ENCODE peak calls at places on chromosomes 11 and 22, in five cellular contexts. S is AG04450, C is body of pancreas, T is coronary artery, N is transverse colon. H is an unnamed sample.
A peak's percentile ranks its signal among the peaks of the same experiment; 100 is the strongest.

GRCh38 chr22:23401111-23401909 is 178.8 kb downstream of the IGLL1 start:
- DNase-seq in S (peak; percentile 36), C (no peak), T (no peak), N (no peak), H (peak; percentile 63)

GRCh38 chr11:113773092-113773415 is 438 bp downstream of the ZW10 start:
- DNase-seq in S (no peak), C (no peak), T (no peak), N (peak; percentile 29), H (no peak)

GRCh38 chr22:40387758-40388157 is 17.4 kb downstream of the SGSM3 start:
- DNase-seq in S (no peak), C (peak; percentile 63), T (no peak), N (peak; percentile 53), H (no peak)

GRCh38 chr22:49632199-49633009 is 195.3 kb downstream of the BRD1 start:
- DNase-seq in S (no peak), C (peak; percentile 58), T (no peak), N (peak; percentile 37), H (peak; percentile 12)

GRCh38 chr11:35267504-35267903 is 128.5 kb downstream of the CD44 start:
- DNase-seq in S (peak; percentile 67), C (no peak), T (no peak), N (no peak), H (peak; percentile 79)

GRCh38 chr11:3129181-3129590 is 35.9 kb downstream of the OSBPL5 start:
- DNase-seq in S (no peak), C (no peak), T (no peak), N (no peak), H (no peak)

GRCh38 chr22:46660604-46661201 is 40.5 kb downstream of the GRAMD4 start:
- DNase-seq in S (no peak), C (peak; percentile 42), T (no peak), N (peak; percentile 78), H (no peak)

GRCh38 chr22:47169801-47170140 is 407.3 kb downstream of the TBC1D22A start:
- DNase-seq in S (no peak), C (no peak), T (peak; percentile 31), N (peak; percentile 4), H (no peak)

GRCh38 chr11:45658292-45658991 is 7.0 kb downstream of the CHST1 start:
- DNase-seq in S (no peak), C (no peak), T (peak; percentile 89), N (peak; percentile 44), H (no peak)

GRCh38 chr11:134283461-134284230 is 7.5 kb downstream of the GLB1L3 start:
- DNase-seq in S (no peak), C (no peak), T (no peak), N (no peak), H (no peak)

GRCh38 chr11:85826096-85826855 is 15.3 kb upstream of the SYTL2 start:
- DNase-seq in S (no peak), C (no peak), T (no peak), N (peak; percentile 41), H (no peak)

GRCh38 chr22:39518124-39518786 is 2.1 kb upstream of the ATF4 start:
- DNase-seq in S (no peak), C (no peak), T (no peak), N (no peak), H (no peak)

GRCh38 chr11:11230802-11231562 is 122.1 kb downstream of the CSNK2A3 start:
- DNase-seq in S (no peak), C (no peak), T (no peak), N (no peak), H (no peak)

GRCh38 chr22:20783300-20783673 is 9.4 kb downstream of the SERPIND1 start:
- DNase-seq in S (no peak), C (no peak), T (no peak), N (no peak), H (no peak)

GRCh38 chr22:47293368-47294221 is 531.1 kb downstream of the TBC1D22A start:
- DNase-seq in S (no peak), C (peak; percentile 5), T (peak; percentile 50), N (no peak), H (no peak)

GRCh38 chr11:110777765-110778164 is 65.5 kb upstream of the ARHGAP20 start:
- DNase-seq in S (no peak), C (no peak), T (no peak), N (peak; percentile 24), H (peak; percentile 27)

GRCh38 chr11:43384393-43384792 is 25.7 kb downstream of the TTC17 start:
- DNase-seq in S (no peak), C (no peak), T (no peak), N (no peak), H (no peak)

GRCh38 chr22:30267382-30268302 is 991 bp upstream of the OSM start:
- DNase-seq in S (no peak), C (no peak), T (no peak), N (no peak), H (no peak)

GRCh38 chr22:46088541-46089311 is 61.6 kb upstream of the PPARA start:
- DNase-seq in S (no peak), C (peak; percentile 65), T (peak; percentile 86), N (no peak), H (no peak)

GRCh38 chr11:16603245-16603644 is 135.2 kb upstream of the C11orf58 start:
- DNase-seq in S (no peak), C (no peak), T (no peak), N (no peak), H (no peak)

GRCh38 chr11:63829823-63830489 is 9.0 kb upstream of the MARK2 start:
- DNase-seq in S (no peak), C (no peak), T (no peak), N (no peak), H (no peak)

GRCh38 chr11:74932797-74933196 is 16.1 kb downstream of the XRRA1 start:
- DNase-seq in S (peak; percentile 59), C (no peak), T (no peak), N (no peak), H (peak; percentile 60)

GRCh38 chr11:72789493-72790131 is 4.2 kb downstream of the STARD10 start:
- DNase-seq in S (no peak), C (no peak), T (no peak), N (no peak), H (no peak)

GRCh38 chr22:17891427-17892167 is 117.3 kb upstream of the BID start:
- DNase-seq in S (no peak), C (no peak), T (no peak), N (peak; percentile 83), H (no peak)

DNA sequence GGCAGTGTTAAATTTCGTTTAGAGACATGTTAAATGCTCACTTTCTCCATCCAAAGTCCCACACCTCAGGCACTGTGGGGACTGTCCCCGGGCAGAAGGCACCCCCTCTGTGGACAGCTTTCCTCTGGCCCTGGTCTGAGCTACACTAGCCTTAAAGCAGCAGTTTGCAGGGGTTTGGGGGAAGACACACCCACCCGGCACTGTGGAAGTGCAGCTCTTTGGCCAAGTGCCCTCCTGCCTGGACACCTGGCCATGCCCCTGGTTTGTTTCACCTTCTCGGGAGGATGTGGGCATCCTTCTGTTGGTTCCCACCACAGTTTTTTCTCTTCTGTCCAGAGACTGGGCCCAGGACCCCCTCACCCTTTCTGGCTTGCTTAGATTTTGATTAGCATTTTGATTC is 1254.7 kb downstream of the BRD1 start:
- DNase-seq in S (no peak), C (no peak), T (no peak), N (no peak), H (no peak)
- H3K4me3 ChIP-seq in S (no peak overlapping the region), C (no peak overlapping the region), T (no peak overlapping the region), N (no peak overlapping the region), H (no peak overlapping the region)

DNA sequence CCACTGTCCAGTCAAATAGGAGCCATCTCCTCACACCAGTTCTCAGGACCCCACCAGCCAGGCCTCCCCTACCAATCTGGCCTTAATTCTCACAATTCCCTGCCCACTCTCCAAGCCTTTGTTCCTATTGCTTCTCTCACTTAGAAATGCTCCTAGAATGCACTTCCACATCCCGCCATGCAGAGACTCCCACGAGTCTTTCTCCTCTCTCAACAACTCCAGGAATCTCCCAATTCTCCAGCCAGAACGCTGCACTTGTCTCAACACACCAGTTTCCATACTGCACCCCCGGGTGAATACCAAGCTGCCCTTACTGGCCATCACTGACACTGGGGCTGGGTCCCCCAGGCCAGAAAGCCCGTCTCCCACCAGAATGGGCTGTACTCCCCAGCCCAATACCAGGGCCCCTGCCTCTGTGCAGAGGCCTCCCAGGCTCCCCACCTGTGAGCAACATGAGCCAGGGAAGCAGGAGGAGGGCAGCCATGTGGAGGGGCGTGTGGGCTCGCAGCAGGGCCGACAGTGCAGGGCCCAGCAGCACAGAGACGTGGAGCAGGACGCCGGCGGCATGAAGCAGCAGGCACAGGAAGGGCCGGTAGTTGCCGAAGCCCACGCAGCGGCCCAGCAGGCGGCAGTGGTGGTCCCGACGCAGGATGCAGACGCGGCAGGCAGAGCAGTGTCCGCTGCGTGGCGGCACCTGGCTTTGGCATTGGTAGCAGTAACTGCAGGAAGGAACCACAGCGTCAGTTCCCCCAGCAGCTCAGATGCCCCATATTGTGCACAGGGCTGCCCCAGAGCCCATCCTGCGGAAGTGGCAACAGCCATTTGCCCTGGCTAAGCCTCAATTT is 2.4 kb downstream of the ZDHHC24 start:
- DNase-seq in S (no peak), C (no peak), T (no peak), N (peak; percentile 60), H (no peak)
- TF ChIP-seq CTCF in S (peak; percentile 73), C (no peak), T (no peak), N (no peak), H (peak; percentile 56)

GRCh38 chr11:31919175-31919574 is 108.1 kb upstream of the PAX6 start:
- DNase-seq in S (no peak), C (no peak), T (no peak), N (no peak), H (no peak)
- H3K4me3 ChIP-seq in S (no peak overlapping the region), C (no peak overlapping the region), T (no peak overlapping the region), N (no peak overlapping the region), H (no peak overlapping the region)

GRCh38 chr22:37196539-37197450 is 8.7 kb upstream of the C1QTNF6 start:
- DNase-seq in S (peak; percentile 38), C (peak; percentile 83), T (peak; percentile 89), N (peak; percentile 91), H (peak; percentile 52)
- TF ChIP-seq CTCF in S (peak; percentile 14), C (peak; percentile 34), T (no peak), N (peak; percentile 27), H (no peak)

DNA sequence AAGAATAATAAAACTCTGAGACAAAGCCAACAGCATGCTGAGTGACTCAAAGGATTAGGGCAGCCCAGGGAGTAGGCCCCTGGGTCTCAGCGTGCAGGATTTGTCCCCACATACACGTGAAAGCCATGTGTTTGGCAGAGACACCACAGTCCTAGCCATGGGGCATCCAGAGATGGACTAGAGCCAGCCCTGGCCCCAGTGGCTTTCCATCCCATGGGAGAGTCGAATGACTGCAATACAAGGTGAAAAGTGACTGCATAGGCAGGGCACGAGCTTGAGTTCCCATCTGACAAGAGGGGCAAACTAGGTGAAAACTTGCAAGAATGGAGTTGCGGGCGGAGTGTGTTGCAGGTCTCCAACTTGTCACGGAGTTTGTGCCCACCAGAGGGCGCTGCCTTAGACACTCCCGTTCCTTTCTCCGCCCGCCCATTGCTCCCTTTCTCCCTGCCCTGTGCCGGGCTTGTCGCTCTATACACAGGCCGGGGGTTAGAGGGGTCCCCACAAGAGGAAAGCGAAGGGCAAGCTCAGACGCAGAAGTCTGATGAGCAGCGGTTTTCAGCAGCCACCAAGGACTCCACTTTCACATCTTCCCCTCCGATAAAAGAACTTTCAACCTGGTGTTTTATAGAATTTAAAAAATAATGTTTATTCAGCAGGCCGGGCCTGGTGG is 24.2 kb downstream of the TSKU start:
- DNase-seq in S (no peak), C (peak; percentile 89), T (peak; percentile 94), N (peak; percentile 89), H (peak; percentile 68)
- H3K4me3 ChIP-seq in S (no peak overlapping the region), C (no peak overlapping the region), T (peak overlapping the region; percentile 51), N (no peak overlapping the region), H (no peak overlapping the region)

GRCh38 chr11:131686836-131687235 is 316.4 kb downstream of the NTM start:
- DNase-seq in S (no peak), C (no peak), T (no peak), N (no peak), H (no peak)
- TF ChIP-seq CTCF in S (no peak), C (no peak), T (no peak), N (no peak), H (no peak)

H was measured in astrocyte of the cerebellum.